ENCODE peak calls at places on chromosomes 6 and 20, in six cellular contexts. One of them, this sample, is unnamed.

GRCh38 chr6:155791891-155792290 is 336.3 kb upstream of the NOX3 start:
- DNase-seq in AG08396: no peak
- DNase-seq in mucosa of descending colon: no peak
- DNase-seq in NCI-H2029: no peak
- DNase-seq in testis: no peak
- DNase-seq in glutamatergic neuron: no peak
- DNase-seq in this sample: no peak

GRCh38 chr6:139029470-139030210 is 1.1 kb downstream of the ABRACL start:
- DNase-seq in AG08396: peak
- DNase-seq in mucosa of descending colon: peak
- DNase-seq in NCI-H2029: no peak
- DNase-seq in testis: peak
- DNase-seq in glutamatergic neuron: peak
- DNase-seq in this sample: no peak

GRCh38 chr6:165308926-165309731 is at the start of gene C6orf118:
- DNase-seq in AG08396: no peak
- DNase-seq in mucosa of descending colon: no peak
- DNase-seq in NCI-H2029: peak
- DNase-seq in testis: peak
- DNase-seq in glutamatergic neuron: peak
- DNase-seq in this sample: peak

GRCh38 chr6:26205625-26206574 is 118.7 kb downstream of the HFE start:
- DNase-seq in AG08396: peak
- DNase-seq in mucosa of descending colon: no peak
- DNase-seq in NCI-H2029: peak
- DNase-seq in testis: no peak
- DNase-seq in glutamatergic neuron: no peak
- DNase-seq in this sample: peak

GRCh38 chr6:67535946-67536345 is 1099.1 kb upstream of the ADGRB3 start:
- DNase-seq in AG08396: no peak
- DNase-seq in mucosa of descending colon: no peak
- DNase-seq in NCI-H2029: no peak
- DNase-seq in testis: no peak
- DNase-seq in glutamatergic neuron: no peak
- DNase-seq in this sample: no peak

GRCh38 chr20:59809630-59810375 is 123.6 kb downstream of the SYCP2 start:
- DNase-seq in AG08396: no peak
- DNase-seq in mucosa of descending colon: no peak
- DNase-seq in NCI-H2029: no peak
- DNase-seq in testis: no peak
- DNase-seq in glutamatergic neuron: no peak
- DNase-seq in this sample: no peak

GRCh38 chr6:12545837-12546658 is 170.5 kb upstream of the PHACTR1 start:
- DNase-seq in AG08396: peak
- DNase-seq in mucosa of descending colon: no peak
- DNase-seq in NCI-H2029: no peak
- DNase-seq in testis: no peak
- DNase-seq in glutamatergic neuron: no peak
- DNase-seq in this sample: no peak

GRCh38 chr6:137390264-137390787 is 103.9 kb downstream of the OLIG3 start:
- DNase-seq in AG08396: no peak
- DNase-seq in mucosa of descending colon: no peak
- DNase-seq in NCI-H2029: no peak
- DNase-seq in testis: no peak
- DNase-seq in glutamatergic neuron: no peak
- DNase-seq in this sample: no peak

GRCh38 chr6:162706236-162706635 is 21.3 kb downstream of the PRKN start:
- DNase-seq in AG08396: no peak
- DNase-seq in mucosa of descending colon: no peak
- DNase-seq in NCI-H2029: no peak
- DNase-seq in testis: peak
- DNase-seq in glutamatergic neuron: no peak
- DNase-seq in this sample: peak

GRCh38 chr20:58179432-58180099 is 48.9 kb downstream of the ANKRD60 start:
- DNase-seq in AG08396: peak
- DNase-seq in mucosa of descending colon: peak
- DNase-seq in NCI-H2029: peak
- DNase-seq in testis: peak
- DNase-seq in glutamatergic neuron: peak
- DNase-seq in this sample: peak

GRCh38 chr20:10673176-10673830 is 496 bp downstream of the JAG1 start:
- DNase-seq in AG08396: peak
- DNase-seq in mucosa of descending colon: peak
- DNase-seq in NCI-H2029: peak
- DNase-seq in testis: peak
- DNase-seq in glutamatergic neuron: peak
- DNase-seq in this sample: peak

GRCh38 chr6:169164451-169164850 is 89.2 kb downstream of the THBS2 start:
- DNase-seq in AG08396: no peak
- DNase-seq in mucosa of descending colon: no peak
- DNase-seq in NCI-H2029: no peak
- DNase-seq in testis: no peak
- DNase-seq in glutamatergic neuron: no peak
- DNase-seq in this sample: no peak

GRCh38 chr20:20498081-20498861 is 130.4 kb downstream of the INSM1 start:
- DNase-seq in AG08396: peak
- DNase-seq in mucosa of descending colon: no peak
- DNase-seq in NCI-H2029: no peak
- DNase-seq in testis: no peak
- DNase-seq in glutamatergic neuron: peak
- DNase-seq in this sample: peak

GRCh38 chr20:47195573-47195972 is 160.9 kb downstream of the ZMYND8 start:
- DNase-seq in AG08396: no peak
- DNase-seq in mucosa of descending colon: no peak
- DNase-seq in NCI-H2029: no peak
- DNase-seq in testis: no peak
- DNase-seq in glutamatergic neuron: no peak
- DNase-seq in this sample: no peak